ENCODE peak calls at places on chromosome 15, in nine cellular contexts. K is ecto neural progenitor cell; D is stimulated activated CD4-positive, alpha-beta T cell treated with anti-CD3 and anti-CD28 coated beads, Interleukin-1b, Interleukin-23, amount 100 ng/mL, for 4 hours; X is NCI-H1092 treated with DMSO at 0.1 percent for 48 hours; F is esophagus squamous epithelium; H is CD4-positive, alpha-beta T cell; P is fibroblast of the aortic adventitia; E is upper lobe of left lung; N is cardiac fibroblast. J is an unnamed sample.

GRCh38 chr15:50066202-50066601 is 52.8 kb downstream of the ATP8B4 start:
- DNase-seq in K (no peak), D (no peak), X (no peak), F (no peak), H (no peak), P (no peak), E (no peak), N (peak; percentile 32), J (no peak)

GRCh38 chr15:49675051-49675450 is 54.2 kb downstream of the DTWD1 start:
- DNase-seq in K (no peak), D (no peak), X (no peak), F (no peak), H (no peak), P (peak; percentile 95), E (no peak), N (peak; percentile 82), J (no peak)

GRCh38 chr15:41698779-41699178 is 38.6 kb downstream of the MGA start:
- DNase-seq in K (no peak), D (no peak), X (no peak), F (no peak), H (no peak), P (no peak), E (no peak), N (no peak), J (no peak)

GRCh38 chr15:76953913-76954312 is 22.4 kb downstream of the RCN2 start:
- DNase-seq in K (no peak), D (no peak), X (no peak), F (no peak), H (no peak), P (no peak), E (no peak), N (no peak), J (no peak)

GRCh38 chr15:71542836-71543235 is 267.5 kb upstream of the NR2E3 start:
- DNase-seq in K (no peak), D (no peak), X (no peak), F (no peak), H (no peak), P (peak; percentile 47), E (no peak), N (no peak), J (no peak)

GRCh38 chr15:34665498-34666116 is 82.2 kb upstream of the GOLGA8B start:
- DNase-seq in K (no peak), D (no peak), X (no peak), F (no peak), H (no peak), P (no peak), E (no peak), N (no peak), J (no peak)

GRCh38 chr15:44087578-44088190 is 107.4 kb downstream of the FRMD5 start:
- DNase-seq in K (no peak), D (no peak), X (no peak), F (no peak), H (no peak), P (peak; percentile 94), E (no peak), N (peak; percentile 85), J (no peak)

GRCh38 chr15:57476533-57476975 is 100.2 kb downstream of the CGNL1 start:
- DNase-seq in K (no peak), D (no peak), X (no peak), F (no peak), H (no peak), P (peak; percentile 71), E (no peak), N (peak; percentile 76), J (no peak)

GRCh38 chr15:42131826-42132806 is 24.3 kb downstream of the PLA2G4F start:
- DNase-seq in K (no peak), D (no peak), X (peak; percentile 64), F (no peak), H (no peak), P (no peak), E (no peak), N (no peak), J (peak; percentile 18)

GRCh38 chr15:59165726-59166125 is 40.9 kb upstream of the LDHAL6B start:
- DNase-seq in K (no peak), D (no peak), X (no peak), F (no peak), H (no peak), P (peak; percentile 16), E (no peak), N (no peak), J (no peak)

GRCh38 chr15:52716536-52716935 is 37.3 kb upstream of the ATOSA start:
- DNase-seq in K (no peak), D (no peak), X (no peak), F (no peak), H (no peak), P (no peak), E (no peak), N (no peak), J (no peak)